ENCODE peak calls at places on chromosomes 16 and 17, in seven cellular contexts. U is H1, D is IMR-90, G is H9, N is neuronal stem cell, S is mesenchymal stem cell, F is trophoblast cell. W is an unnamed sample. For H3K4me1, the result is how much of the 10 kb centered on the place peaks cover.

GRCh38 chr17:66351053-66351452 is 48.6 kb downstream of the PRKCA start:
- DNase-seq in U (no peak), D (no peak), G (no peak), N (no peak), S (no peak), F (no peak), W (no peak)

GRCh38 chr16:77951788-77952187 is 70.6 kb upstream of the CLEC3A start:
- DNase-seq in U (no peak), D (no peak), G (no peak), N (no peak), S (no peak), F (peak), W (peak)

GRCh38 chr17:882827-883585 is 96.6 kb downstream of the NXN start:
- DNase-seq in U (no peak), D (peak), G (peak), N (peak), S (peak), F (no peak), W (peak)

GRCh38 chr17:70130274-70130673 is 39.1 kb upstream of the KCNJ2 start:
- DNase-seq in U (no peak), D (no peak), G (no peak), N (no peak), S (no peak), F (no peak), W (no peak)

GRCh38 chr17:66165537-66166123 is 26.3 kb downstream of the CEP112 start:
- DNase-seq in U (no peak), D (peak), G (no peak), N (peak), S (peak), F (peak), W (peak)

GRCh38 chr17:58514795-58515157 is 338 bp upstream of the MTMR4 start:
- DNase-seq in U (no peak), D (no peak), G (no peak), N (no peak), S (no peak), F (no peak), W (no peak)

GRCh38 chr17:19238167-19238505 is 970 bp downstream of the EPN2 start:
- DNase-seq in U (peak), D (no peak), G (peak), N (peak), S (peak), F (peak), W (peak)

GRCh38 chr17:77581480-77581879 is 377.0 kb upstream of the TNRC6C start:
- DNase-seq in U (no peak), D (peak), G (no peak), N (no peak), S (peak), F (no peak), W (no peak)

GRCh38 chr17:65198653-65199382 is 61.6 kb downstream of the RGS9 start:
- DNase-seq in U (peak), D (peak), G (no peak), N (peak), S (peak), F (no peak), W (peak)

GRCh38 chr16:57526498-57526897 is 9.9 kb downstream of the CCDC102A start:
- DNase-seq in U (no peak), D (no peak), G (no peak), N (no peak), S (no peak), F (no peak), W (no peak)

GRCh38 chr17:61406871-61407210 is 7.2 kb downstream of the TBX2 start:
- DNase-seq in U (no peak), D (no peak), G (peak), N (no peak), S (no peak), F (no peak), W (no peak)

GRCh38 chr17:282000-282911 is 70.4 kb downstream of the RPH3AL start:
- DNase-seq in U (no peak), D (no peak), G (no peak), N (no peak), S (no peak), F (no peak), W (no peak)

GRCh38 chr16:88734361-88734728 is 28.0 kb downstream of the CTU2 start:
- DNase-seq in U (no peak), D (no peak), G (no peak), N (no peak), S (no peak), F (no peak), W (no peak)

GRCh38 chr16:59252317-59252716 is 518.2 kb upstream of the GOT2 start:
- DNase-seq in U (no peak), D (no peak), G (no peak), N (no peak), S (no peak), F (no peak), W (peak)

GRCh38 chr17:64941045-64941444 is 21.8 kb upstream of the LRRC37A3 start:
- DNase-seq in U (no peak), D (no peak), G (no peak), N (no peak), S (no peak), F (no peak), W (no peak)

GRCh38 chr16:49755291-49755611 is 100.7 kb downstream of the ZNF423 start:
- DNase-seq in U (no peak), D (peak), G (no peak), N (peak), S (peak), F (no peak), W (peak)

GRCh38 chr17:14209215-14209614 is 27.4 kb downstream of the CDRT15 start:
- DNase-seq in U (no peak), D (peak), G (no peak), N (no peak), S (no peak), F (no peak), W (no peak)

GRCh38 chr16:59046335-59046734 is 312.2 kb upstream of the GOT2 start:
- DNase-seq in U (no peak), D (peak), G (no peak), N (no peak), S (peak), F (no peak), W (peak)

GRCh38 chr16:11139624-11140375 is 116.2 kb downstream of the SOCS1 start:
- DNase-seq in U (no peak), D (no peak), G (peak), N (no peak), S (no peak), F (no peak), W (peak)

GRCh38 chr17:75526555-75527270 is 1.2 kb downstream of the LLGL2 start:
- DNase-seq in U (peak), D (no peak), G (peak), N (no peak), S (no peak), F (no peak), W (peak)

GRCh38 chr17:72989074-72989610 is 103.3 kb downstream of the SLC39A11 start:
- DNase-seq in U (no peak), D (peak), G (no peak), N (no peak), S (peak), F (no peak), W (no peak)

GRCh38 chr16:89791278-89791995 is 25.0 kb downstream of the FANCA start:
- DNase-seq in U (no peak), D (no peak), G (no peak), N (no peak), S (no peak), F (no peak), W (no peak)

GRCh38 chr16:14029658-14030057 is 41.5 kb upstream of the MRTFB start:
- DNase-seq in U (no peak), D (no peak), G (no peak), N (no peak), S (no peak), F (no peak), W (no peak)

GRCh38 chr17:41178341-41178740 is 320 bp upstream of the KRTAP4-2 start:
- DNase-seq in U (no peak), D (peak), G (no peak), N (no peak), S (peak), F (no peak), W (no peak)

GRCh38 chr17:60170835-60171752 is 21.3 kb downstream of the CA4 start:
- DNase-seq in U (no peak), D (peak), G (peak), N (no peak), S (no peak), F (no peak), W (no peak)

GRCh38 chr17:40035162-40035559 is 19.0 kb downstream of the MED24 start:
- DNase-seq in U (peak), D (peak), G (peak), N (peak), S (peak), F (no peak), W (peak)

GRCh38 chr16:85522842-85523601 is 90.1 kb upstream of the GSE1 start:
- DNase-seq in U (no peak), D (peak), G (no peak), N (no peak), S (peak), F (peak), W (peak)

GRCh38 chr16:63720848-63721247 is 1401.0 kb downstream of the CDH11 start:
- DNase-seq in U (no peak), D (no peak), G (no peak), N (no peak), S (no peak), F (no peak), W (no peak)

GRCh38 chr16:30054959-30055553 is 10.5 kb upstream of the ALDOA start:
- DNase-seq in U (peak), D (no peak), G (peak), N (no peak), S (peak), F (peak), W (peak)

GRCh38 chr17:63537991-63538692 is 12.1 kb upstream of the DCAF7 start:
- DNase-seq in U (peak), D (no peak), G (peak), N (no peak), S (no peak), F (no peak), W (no peak)

GRCh38 chr17:31736855-31737625 is 122.0 kb downstream of the COPRS start:
- DNase-seq in U (no peak), D (no peak), G (no peak), N (no peak), S (no peak), F (no peak), W (no peak)

GRCh38 chr17:21368545-21369246 is 7.5 kb upstream of the KCNJ12 start:
- DNase-seq in U (no peak), D (no peak), G (no peak), N (no peak), S (no peak), F (no peak), W (no peak)

GRCh38 chr17:3527468-3527867 is 30.1 kb downstream of the TRPV3 start:
- DNase-seq in U (no peak), D (no peak), G (no peak), N (no peak), S (no peak), F (no peak), W (no peak)
- H3K4me1 ChIP-seq in U (under half), D (under half), G (under half), N (under half), S (under half), F (under half), W (under half)

GRCh38 chr17:35350493-35350892 is 22.9 kb downstream of the SLFN11 start:
- DNase-seq in U (no peak), D (no peak), G (no peak), N (no peak), S (no peak), F (no peak), W (no peak)
- H2BK120ac ChIP-seq in U (no peak), D (no peak), G (no peak), N (no peak), S (no peak), F (no peak), W (no peak)

GRCh38 chr17:79026345-79027273 is 2.6 kb downstream of the C1QTNF1 start:
- DNase-seq in U (no peak), D (peak), G (no peak), N (no peak), S (peak), F (no peak), W (no peak)

GRCh38 chr17:79027274-79027924 is 3.4 kb downstream of the C1QTNF1 start:
- DNase-seq in U (no peak), D (no peak), G (no peak), N (no peak), S (no peak), F (no peak), W (peak)

GRCh38 chr17:79023180-79023705 is 726 bp upstream of the C1QTNF1 start:
- DNase-seq in U (no peak), D (no peak), G (no peak), N (no peak), S (no peak), F (no peak), W (no peak)

GRCh38 chr17:79023886-79024771 is at the start of gene C1QTNF1:
- DNase-seq in U (peak), D (peak), G (peak), N (peak), S (peak), F (peak), W (peak)

GRCh38 chr17:79024901-79025737 is 1.1 kb downstream of the C1QTNF1 start:
- DNase-seq in U (no peak), D (no peak), G (no peak), N (no peak), S (peak), F (no peak), W (no peak)
- H3K4me1 ChIP-seq in U (under half), D (under half), G (under half), N (under half), S (under half), F (under half), W (under half)

DNA sequence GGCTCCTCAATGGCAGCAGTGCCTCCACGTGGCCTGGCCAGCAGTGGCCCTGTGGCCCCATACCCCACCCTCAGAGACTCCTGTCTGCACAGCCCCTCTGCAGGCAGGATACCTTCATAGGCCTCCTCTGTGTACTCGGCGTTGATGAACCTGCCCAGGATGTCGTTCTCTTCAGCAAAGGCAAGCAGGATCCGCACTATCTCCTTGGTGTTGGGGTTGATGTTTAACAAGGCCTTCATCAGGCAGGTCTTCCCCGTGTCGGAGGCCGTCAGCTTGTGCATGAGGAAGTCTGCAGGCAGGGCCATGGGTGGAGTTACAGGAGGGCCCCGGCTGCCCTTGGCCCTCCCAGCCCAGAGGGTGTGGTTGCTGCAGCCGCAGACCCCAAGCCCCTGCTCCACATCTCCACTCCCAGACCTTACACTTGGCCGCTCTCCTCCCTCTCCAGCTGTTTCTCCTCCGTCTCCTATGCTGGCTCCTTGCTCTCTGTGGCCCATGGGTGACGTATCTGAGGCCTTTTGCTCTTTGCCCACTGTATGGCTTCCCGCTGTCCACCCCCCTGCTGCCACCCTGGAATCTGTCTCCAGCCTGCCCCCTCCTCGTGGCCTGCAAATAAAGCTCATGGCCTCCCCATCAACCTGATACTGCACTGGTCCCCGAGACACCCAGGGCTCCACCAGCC is 15.1 kb downstream of the TRPV3 start:
- DNase-seq in U (no peak), D (no peak), G (peak), N (no peak), S (no peak), F (no peak), W (no peak)
- H2BK120ac ChIP-seq in U (no peak), D (no peak), G (no peak), N (peak), S (no peak), F (no peak), W (no peak)

GRCh38 chr16:1825381-1825863 is 1.2 kb downstream of the HAGH start:
- DNase-seq in U (no peak), D (no peak), G (no peak), N (no peak), S (no peak), F (no peak), W (no peak)
- H3K4me1 ChIP-seq in U (under half), D (under half), G (under half), N (under half), S (under half), F (under half), W (under half)